ENCODE peak calls at places on chromosomes 16 and 17, in seven cellular contexts. P, R, B, C, U, I and O are unnamed samples.
A peak's percentile ranks its signal among the peaks of the same experiment; 100 is the strongest.

GRCh38 chr17:10305336-10306096 is 67.3 kb downstream of the MYH13 start:
- DNase-seq in P (no peak), R (no peak), B (no peak), C (no peak), U (no peak), I (no peak), O (no peak)

GRCh38 chr17:49969134-49969759 is at the start of gene DLX4:
- DNase-seq in P (no peak), R (no peak), B (peak; percentile 50), C (no peak), U (peak; percentile 57), I (no peak), O (no peak)

GRCh38 chr16:50303605-50304466 is 37.5 kb downstream of the ADCY7 start:
- DNase-seq in P (peak; percentile 68), R (no peak), B (no peak), C (no peak), U (no peak), I (no peak), O (no peak)

GRCh38 chr17:57080708-57081107 is 4.3 kb upstream of the AKAP1 start:
- DNase-seq in P (no peak), R (no peak), B (no peak), C (no peak), U (no peak), I (no peak), O (no peak)

GRCh38 chr17:57288034-57288752 is 31.9 kb downstream of the MSI2 start:
- DNase-seq in P (no peak), R (no peak), B (peak; percentile 46), C (no peak), U (no peak), I (no peak), O (no peak)

GRCh38 chr17:22671110-22671509 is 978.8 kb downstream of the KCNJ18 start:
- DNase-seq in P (no peak), R (no peak), B (no peak), C (no peak), U (no peak), I (no peak), O (no peak)

GRCh38 chr17:80498242-80498919 is 22.0 kb upstream of the NPTX1 start:
- DNase-seq in P (no peak), R (no peak), B (no peak), C (peak; percentile 65), U (peak; percentile 59), I (no peak), O (no peak)

GRCh38 chr17:33021731-33022408 is 30.2 kb downstream of the SPACA3 start:
- DNase-seq in P (no peak), R (no peak), B (no peak), C (no peak), U (peak; percentile 16), I (no peak), O (no peak)

GRCh38 chr17:73798111-73798748 is 154.0 kb upstream of the SDK2 start:
- DNase-seq in P (no peak), R (no peak), B (peak; percentile 23), C (no peak), U (no peak), I (no peak), O (peak; percentile 65)

GRCh38 chr16:11047057-11047456 is 102.7 kb downstream of the CLEC16A start:
- DNase-seq in P (no peak), R (no peak), B (no peak), C (no peak), U (no peak), I (no peak), O (no peak)

GRCh38 chr16:74901606-74902005 is 83.3 kb downstream of the WDR59 start:
- DNase-seq in P (no peak), R (no peak), B (no peak), C (no peak), U (no peak), I (no peak), O (no peak)

GRCh38 chr17:21263351-21263750 is 10.1 kb upstream of the NATD1 start:
- DNase-seq in P (no peak), R (no peak), B (peak; percentile 81), C (no peak), U (no peak), I (no peak), O (no peak)

GRCh38 chr17:72456026-72456569 is 335.3 kb downstream of the SOX9 start:
- DNase-seq in P (no peak), R (peak; percentile 86), B (no peak), C (no peak), U (no peak), I (no peak), O (no peak)

GRCh38 chr16:57266531-57267268 is 17.8 kb downstream of the PLLP start:
- DNase-seq in P (no peak), R (peak; percentile 19), B (no peak), C (no peak), U (no peak), I (peak; percentile 87), O (no peak)

GRCh38 chr17:65489413-65490170 is 71.9 kb downstream of the AXIN2 start:
- DNase-seq in P (no peak), R (no peak), B (no peak), C (no peak), U (no peak), I (no peak), O (no peak)

GRCh38 chr16:2282866-2283555 is 15.1 kb upstream of the RNPS1 start:
- DNase-seq in P (no peak), R (no peak), B (no peak), C (no peak), U (no peak), I (no peak), O (no peak)

GRCh38 chr17:58811301-58811700 is 55.6 kb downstream of the PPM1E start:
- DNase-seq in P (no peak), R (no peak), B (no peak), C (no peak), U (no peak), I (no peak), O (no peak)

GRCh38 chr17:16349461-16349860 is 3.8 kb downstream of the CENPV start:
- DNase-seq in P (no peak), R (no peak), B (no peak), C (no peak), U (no peak), I (no peak), O (no peak)

GRCh38 chr16:53664724-53665345 is 38.8 kb downstream of the RPGRIP1L start:
- DNase-seq in P (no peak), R (no peak), B (no peak), C (no peak), U (no peak), I (no peak), O (no peak)

GRCh38 chr17:216625-217024 is 35.2 kb upstream of the DOC2B start:
- DNase-seq in P (no peak), R (no peak), B (no peak), C (no peak), U (no peak), I (no peak), O (no peak)
- H3K27me3 ChIP-seq in P (no peaks in the 10 kb centered on the region), R (no peaks in the 10 kb centered on the region), B (no peaks in the 10 kb centered on the region), C (no peaks in the 10 kb centered on the region), U (no peaks in the 10 kb centered on the region), I (no peaks in the 10 kb centered on the region), O (no peaks in the 10 kb centered on the region)

DNA sequence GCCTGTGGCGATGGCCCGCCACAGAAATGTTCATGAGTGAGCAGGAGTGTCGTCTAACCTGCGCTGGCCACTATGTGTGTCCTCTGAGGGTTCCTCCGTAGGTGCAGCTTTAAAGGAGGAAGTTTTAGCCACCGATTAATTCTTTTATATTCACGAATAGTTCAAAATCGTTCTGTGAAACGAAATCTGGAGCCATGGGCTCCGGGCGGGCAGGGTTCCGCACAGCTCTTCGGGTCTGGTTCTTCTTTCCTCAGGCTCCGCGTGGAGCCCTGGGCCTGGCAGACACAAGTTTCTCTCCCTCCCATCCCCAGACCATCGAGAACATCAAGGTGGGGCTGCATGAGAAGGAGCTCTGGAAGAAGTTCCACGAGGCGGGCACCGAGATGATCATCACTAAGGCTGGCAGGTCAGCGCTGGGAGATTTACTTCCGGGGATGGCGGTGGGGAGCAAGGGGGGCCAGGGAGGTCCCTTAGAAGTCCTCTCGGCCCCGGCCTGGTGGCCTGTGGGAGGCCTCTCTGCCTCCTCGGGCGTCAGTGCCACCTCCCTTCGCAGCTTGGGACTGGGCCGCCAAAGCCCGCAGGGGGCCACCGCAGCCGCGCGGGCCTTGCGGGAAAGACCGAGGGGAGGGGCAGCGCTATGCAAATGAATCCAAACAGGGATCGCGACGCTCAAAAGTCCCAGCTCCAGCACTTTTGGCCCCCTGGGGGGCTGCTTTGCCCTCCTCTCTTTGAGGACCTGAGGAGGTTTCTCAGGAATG is 5.2 kb downstream of the TBX4 start:
- DNase-seq in P (no peak), R (no peak), B (no peak), C (no peak), U (peak; percentile 77), I (no peak), O (peak; percentile 59)
- H3K27me3 ChIP-seq in P (peaks cover 88% of the 10 kb centered on the region), R (no peaks in the 10 kb centered on the region), B (peaks cover 88% of the 10 kb centered on the region), C (peaks cover 49% of the 10 kb centered on the region), U (peaks cover 100% of the 10 kb centered on the region), I (peaks cover 7% of the 10 kb centered on the region), O (peaks cover 33% of the 10 kb centered on the region)

DNA sequence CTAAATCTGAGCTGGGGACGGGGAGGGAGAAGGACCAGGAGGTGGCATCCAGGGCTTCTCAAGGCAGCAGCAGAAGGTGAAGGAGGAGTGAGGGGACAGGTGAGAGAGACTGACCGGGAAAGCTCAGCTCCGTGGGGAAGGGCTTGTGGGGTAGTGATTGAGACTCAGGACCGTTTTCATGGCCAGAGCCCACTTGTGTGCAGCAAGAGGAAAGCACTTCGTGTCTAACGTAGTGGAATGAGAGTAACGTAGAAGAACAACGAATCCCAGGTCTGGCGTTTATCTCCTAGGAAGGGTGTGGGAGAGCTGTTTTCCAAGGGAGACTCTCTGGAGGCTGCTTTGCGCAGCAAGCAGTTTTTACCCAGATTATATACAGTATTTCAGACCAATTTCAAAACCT is 1.3 kb upstream of the CDH3 start:
- DNase-seq in P (no peak), R (no peak), B (no peak), C (no peak), U (no peak), I (no peak), O (no peak)
- H3K27me3 ChIP-seq in P (peaks cover 64% of the 10 kb centered on the region), R (no peaks in the 10 kb centered on the region), B (peaks cover 46% of the 10 kb centered on the region), C (peaks cover 29% of the 10 kb centered on the region), U (peaks cover 44% of the 10 kb centered on the region), I (no peaks in the 10 kb centered on the region), O (peaks cover 10% of the 10 kb centered on the region)

DNA sequence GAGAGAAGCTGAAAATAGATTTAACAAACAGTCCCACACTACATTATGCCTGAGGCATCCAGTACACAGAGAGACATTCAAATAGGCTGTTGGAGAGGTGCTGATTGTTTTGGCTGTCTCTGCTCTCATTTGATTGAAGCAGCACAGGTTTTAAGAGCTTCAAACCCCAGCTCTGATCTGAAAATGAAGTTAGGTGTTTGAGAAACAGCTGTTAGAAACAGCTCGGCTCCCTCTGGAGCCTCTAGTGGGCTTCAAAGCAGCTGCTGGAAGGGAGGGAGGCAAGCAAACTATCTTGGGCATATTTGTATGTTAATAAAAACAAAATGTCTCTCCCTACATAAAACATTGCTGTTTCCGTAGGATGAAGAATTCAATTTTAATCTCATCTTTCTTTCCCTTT is 607.3 kb upstream of the GOT2 start:
- DNase-seq in P (no peak), R (no peak), B (no peak), C (no peak), U (peak; percentile 18), I (no peak), O (no peak)
- H3K27me3 ChIP-seq in P (no peaks in the 10 kb centered on the region), R (peaks cover 3% of the 10 kb centered on the region), B (no peaks in the 10 kb centered on the region), C (no peaks in the 10 kb centered on the region), U (peaks cover 72% of the 10 kb centered on the region), I (no peaks in the 10 kb centered on the region), O (no peaks in the 10 kb centered on the region)